ENCODE peak calls at places on chromosome 2, in nine cellular contexts. G is pulmonary artery endothelial cell, C is BJ, F is activated T-helper 1 cell treated with Interleukin-2 at 50 U/mL for 16 hours, Q is Calu3, Y is GM20000, B is nephron progenitor cell, K is cardiac muscle cell, W is HCT116. I is an unnamed sample.

GRCh38 chr2:145126146-145126545 is 606.2 kb upstream of the ZEB2 start:
- DNase-seq in G (no peak), C (no peak), F (no peak), Q (no peak), Y (no peak), B (no peak), K (no peak), W (no peak), I (no peak)

GRCh38 chr2:136149011-136149410 is 31.1 kb upstream of the CXCR4 start:
- DNase-seq in G (no peak), C (no peak), F (no peak), Q (no peak), Y (no peak), B (no peak), K (no peak), W (no peak), I (no peak)

GRCh38 chr2:201827621-201828020 is 21.3 kb downstream of the CDK15 start:
- DNase-seq in G (no peak), C (no peak), F (no peak), Q (no peak), Y (no peak), B (no peak), K (no peak), W (peak; percentile 19), I (no peak)

GRCh38 chr2:217693363-217693762 is 309.4 kb downstream of the TNS1 start:
- DNase-seq in G (no peak), C (no peak), F (no peak), Q (no peak), Y (no peak), B (no peak), K (no peak), W (no peak), I (no peak)

GRCh38 chr2:208426414-208426813 is 19.8 kb downstream of the PTH2R start:
- DNase-seq in G (no peak), C (no peak), F (no peak), Q (no peak), Y (no peak), B (no peak), K (no peak), W (no peak), I (no peak)

GRCh38 chr2:224835405-224835804 is 119.2 kb upstream of the CCDC195 start:
- DNase-seq in G (no peak), C (no peak), F (no peak), Q (no peak), Y (no peak), B (no peak), K (no peak), W (no peak), I (no peak)

GRCh38 chr2:238021327-238021726 is 39.5 kb upstream of the SCLY start:
- DNase-seq in G (no peak), C (no peak), F (no peak), Q (peak; percentile 9), Y (no peak), B (no peak), K (no peak), W (no peak), I (no peak)

GRCh38 chr2:66507673-66508127 is 72.8 kb downstream of the MEIS1 start:
- DNase-seq in G (no peak), C (no peak), F (no peak), Q (no peak), Y (no peak), B (peak; percentile 60), K (peak; percentile 92), W (no peak), I (no peak)

GRCh38 chr2:127094509-127095366 is 12.2 kb downstream of the BIN1 start:
- DNase-seq in G (no peak), C (no peak), F (no peak), Q (peak; percentile 49), Y (no peak), B (peak; percentile 50), K (peak; percentile 48), W (no peak), I (no peak)

I was measured in brain pericyte.